ENCODE peak calls at places on chromosome 4, in five cellular contexts. T is Panc1, X is left ventricle myocardium inferior, Y is heart left ventricle, U is astrocyte. S is an unnamed sample. For H3K36me3, the result is how much of the 10 kb centered on the place peaks cover.

GRCh38 chr4:14607578-14607977 is 394.7 kb upstream of the CPEB2 start:
- DNase-seq in Y (no peak), U (no peak), X (no peak), T (no peak), S (no peak)

GRCh38 chr4:142405021-142405991 is 440.8 kb downstream of the INPP4B start:
- DNase-seq in T (no peak), U (peak), X (peak), Y (no peak), S (peak)

GRCh38 chr4:176690716-176691115 is 102.0 kb downstream of the VEGFC start:
- DNase-seq in T (no peak), U (no peak), Y (no peak), X (no peak), S (no peak)

GRCh38 chr4:137648531-137648930 is 116.2 kb upstream of the PCDH18 start:
- DNase-seq in X (no peak), U (no peak), T (no peak), Y (no peak), S (no peak)

GRCh38 chr4:182923796-182924365 is 6.7 kb upstream of the DCTD start:
- DNase-seq in Y (no peak), X (no peak), T (no peak), U (no peak), S (no peak)

GRCh38 chr4:70734168-70734954 is 12.6 kb downstream of the RUFY3 start:
- DNase-seq in X (no peak), U (peak), T (no peak), Y (no peak), S (peak)

GRCh38 chr4:4446434-4446833 is 59.5 kb downstream of the NSG1 start:
- DNase-seq in X (no peak), Y (no peak), T (no peak), U (peak), S (no peak)

GRCh38 chr4:169158860-169159259 is 111.9 kb downstream of the SH3RF1 start:
- DNase-seq in U (no peak), T (no peak), Y (no peak), X (no peak), S (no peak)

GRCh38 chr4:82842593-82842992 is 44.0 kb upstream of the SCD5 start:
- DNase-seq in X (no peak), U (no peak), T (no peak), Y (no peak), S (no peak)

GRCh38 chr4:163941221-163941865 is 446.9 kb downstream of the TMA16 start:
- DNase-seq in X (no peak), U (peak), Y (no peak), T (no peak), S (no peak)

GRCh38 chr4:75781328-75781727 is 57.0 kb downstream of the USO1 start:
- DNase-seq in X (no peak), Y (no peak), T (no peak), U (peak), S (no peak)

GRCh38 chr4:154559141-154559841 is 3.5 kb upstream of the FGB start:
- DNase-seq in Y (no peak), U (peak), T (peak), X (no peak), S (no peak)

GRCh38 chr4:33974270-33974669 is 2270.0 kb downstream of the ARAP2 start:
- DNase-seq in X (no peak), Y (no peak), T (no peak), U (no peak), S (no peak)

DNA sequence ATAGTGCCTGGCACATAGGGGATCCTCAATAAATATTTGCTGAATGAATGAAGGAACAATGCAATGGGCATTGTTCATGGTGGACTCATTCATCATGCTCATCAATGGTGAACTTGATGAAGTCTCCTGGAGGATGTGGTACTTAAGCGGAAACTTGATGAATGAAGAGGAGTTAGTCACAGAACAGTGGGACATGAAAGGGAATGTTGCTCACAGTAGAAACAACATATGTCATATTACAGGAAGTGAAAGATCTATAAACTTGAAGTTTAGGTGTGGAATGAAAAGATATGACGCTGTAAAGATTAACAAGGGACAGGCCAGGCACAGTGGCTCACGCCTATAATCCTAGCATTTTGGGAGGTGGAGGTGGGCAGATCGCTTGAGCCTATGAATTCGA is 224.1 kb downstream of the PPP3CA start:
- DNase-seq in T (no peak), U (peak), X (no peak), Y (no peak), S (no peak)
- TF ChIP-seq CTCF in T (no peak), U (no peak), X (no peak), Y (no peak), S (no peak)

GRCh38 chr4:56550642-56551041 is 45.1 kb downstream of the ARL9 start:
- DNase-seq in T (no peak), U (no peak), Y (no peak), X (no peak), S (no peak)

DNA sequence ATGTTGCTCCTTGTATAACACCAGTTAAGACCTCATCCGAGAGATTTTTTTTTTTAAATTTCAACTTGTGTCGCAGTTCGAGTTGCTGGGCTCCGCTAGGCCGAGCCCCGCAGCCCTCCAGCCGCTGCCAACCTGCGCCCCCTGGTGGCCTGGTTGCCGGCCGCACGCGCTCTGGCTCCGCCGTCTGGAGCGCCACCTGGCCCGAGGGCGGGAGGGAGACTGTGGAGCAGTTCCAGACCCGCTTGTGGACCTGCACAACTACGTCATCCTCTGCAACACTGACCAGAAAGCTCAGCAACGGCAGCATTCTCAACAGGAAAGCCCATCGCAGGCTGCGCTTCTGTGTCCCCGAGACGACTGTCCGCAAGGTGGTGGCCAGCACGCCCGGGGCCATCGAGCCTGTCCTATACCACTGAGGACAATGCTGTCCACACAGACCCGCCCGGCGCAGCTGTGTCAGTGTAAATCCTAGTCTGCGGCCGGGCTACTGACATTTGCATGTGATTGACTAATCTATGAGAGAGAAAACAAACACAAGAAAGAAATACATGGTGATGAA is 39.1 kb downstream of the ARL9 start:
- DNase-seq in T (peak), U (peak), Y (peak), X (peak), S (peak)
- H3K4me3 ChIP-seq in T (peak), U (peak), Y (no peak), X (peak), S (peak)

GRCh38 chr4:56466910-56467283 is 520 bp upstream of the SRP72 start:
- DNase-seq in T (no peak), Y (no peak), X (no peak), U (no peak), S (no peak)

GRCh38 chr4:56468097-56468422 is 643 bp downstream of the SRP72 start:
- DNase-seq in T (no peak), Y (no peak), U (peak), X (no peak), S (no peak)

GRCh38 chr4:56465599-56466295 is 1.7 kb upstream of the SRP72 start:
- DNase-seq in X (no peak), U (peak), Y (no peak), T (no peak), S (no peak)

GRCh38 chr4:56467284-56468096 is at the start of gene SRP72:
- DNase-seq in U (peak), Y (peak), T (peak), X (peak), S (peak)

GRCh38 chr4:56469489-56470210 is 2.2 kb downstream of the SRP72 start:
- DNase-seq in Y (no peak), U (no peak), X (no peak), T (no peak), S (no peak)
- H3K36me3 ChIP-seq in Y (half or more), U (under half), X (under half), T (under half), S (under half)

DNA sequence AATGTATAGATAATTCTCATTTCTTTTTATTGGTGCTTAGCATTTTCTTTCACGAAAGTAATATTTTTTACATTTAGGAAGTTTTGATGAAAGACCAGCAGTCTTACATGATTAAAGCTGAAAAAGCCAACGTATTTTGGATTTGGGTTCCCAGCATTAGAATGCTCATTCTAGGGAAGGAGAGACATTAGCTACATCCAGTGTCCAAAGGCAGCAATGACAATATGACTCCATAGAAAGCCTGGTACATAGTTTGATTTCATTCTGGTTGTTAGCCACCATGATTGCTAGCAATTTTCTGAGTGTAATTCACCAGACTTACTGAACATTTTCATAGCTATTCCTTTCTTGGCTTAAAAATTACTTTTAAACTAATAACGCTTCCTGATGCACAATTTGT is 1397.5 kb downstream of the PCDH7 start:
- DNase-seq in X (no peak), U (no peak), Y (no peak), T (no peak), S (no peak)
- TF ChIP-seq CTCF in X (no peak), U (no peak), Y (no peak), T (peak), S (no peak)

GRCh38 chr4:89305028-89305427 is 2.6 kb downstream of the GPRIN3 start:
- DNase-seq in Y (no peak), U (no peak), X (no peak), T (no peak), S (no peak)

GRCh38 chr4:89306486-89307184 is 965 bp downstream of the GPRIN3 start:
- DNase-seq in X (no peak), U (no peak), Y (no peak), T (no peak), S (no peak)

GRCh38 chr4:89307185-89307445 is 485 bp downstream of the GPRIN3 start:
- DNase-seq in U (no peak), X (no peak), T (no peak), Y (no peak), S (no peak)

GRCh38 chr4:89307446-89308160 is at the start of gene GPRIN3:
- DNase-seq in X (peak), U (peak), Y (peak), T (no peak), S (no peak)

GRCh38 chr4:89305712-89306437 is 1.7 kb downstream of the GPRIN3 start:
- DNase-seq in X (no peak), U (peak), Y (no peak), T (no peak), S (no peak)
- H3K4me3 ChIP-seq in X (peak), U (no peak), Y (no peak), T (no peak), S (no peak)

GRCh38 chr4:7808752-7809151 is 130.9 kb downstream of the AFAP1 start:
- DNase-seq in T (no peak), X (no peak), Y (no peak), U (peak), S (no peak)
- H3K36me3 ChIP-seq in T (under half), X (under half), Y (under half), U (half or more), S (under half)

GRCh38 chr4:85657143-85657542 is 182.2 kb downstream of the ARHGAP24 start:
- DNase-seq in Y (no peak), X (no peak), T (no peak), U (no peak), S (no peak)

GRCh38 chr4:85659626-85660213 is 184.8 kb downstream of the ARHGAP24 start:
- DNase-seq in T (no peak), Y (no peak), U (no peak), X (no peak), S (no peak)

DNA sequence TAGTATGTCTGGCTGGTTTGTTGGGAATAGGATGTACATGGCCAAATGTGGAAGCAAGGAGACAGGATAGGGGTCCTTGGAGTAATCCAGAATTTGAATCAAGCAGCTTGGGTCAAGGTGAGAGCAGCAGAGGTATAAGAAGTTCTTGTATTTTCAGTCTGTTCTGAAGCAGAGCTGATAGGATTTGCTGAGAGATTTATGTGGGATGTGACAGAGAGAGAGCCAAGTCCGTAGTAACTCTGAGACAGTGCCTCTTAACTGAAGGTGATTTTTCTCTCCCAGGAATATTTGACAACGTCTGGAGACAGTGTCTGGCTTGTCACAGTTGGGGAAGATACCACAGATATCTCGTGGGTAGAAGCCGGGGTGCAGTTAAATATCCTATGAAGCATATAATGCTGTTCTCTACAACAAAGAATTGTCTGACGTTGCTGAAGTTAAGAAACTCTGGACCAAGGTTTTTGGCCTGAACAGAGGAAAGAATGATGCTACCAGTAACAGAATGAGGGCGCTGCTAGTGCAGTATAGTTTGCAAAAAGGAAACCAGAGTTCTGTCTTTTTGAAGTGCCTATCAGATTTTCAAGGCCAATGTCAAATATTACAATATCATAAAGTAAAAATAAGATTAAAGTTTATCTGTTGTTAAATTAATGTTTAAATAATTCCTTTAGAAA is 184.0 kb downstream of the ARHGAP24 start:
- DNase-seq in U (no peak), Y (no peak), X (no peak), T (no peak), S (no peak)
- TF ChIP-seq CTCF in U (no peak), Y (no peak), X (no peak), T (peak), S (no peak)

GRCh38 chr4:688695-689497 is at the start of gene SLC49A3:
- DNase-seq in Y (peak), U (no peak), T (no peak), X (peak), S (no peak)
- H3K4me3 ChIP-seq in Y (peak), U (peak), T (no peak), X (peak), S (peak)

GRCh38 chr4:67500373-67500772 is 44.9 kb downstream of the CENPC start:
- DNase-seq in T (no peak), U (no peak), X (no peak), Y (no peak), S (no peak)
- H3K36me3 ChIP-seq in T (under half), U (under half), X (under half), Y (half or more), S (under half)

S was measured in BJ.